ENCODE peak calls at places on chromosomes 4 and X, in eight cellular contexts. One of them, this sample, is unnamed.

GRCh38 chr4:185587444-185588161 is 52.3 kb upstream of the PDLIM3 start:
- DNase-seq in esophagus squamous epithelium: no peak
- DNase-seq in prostate gland: no peak
- DNase-seq in GM12892: peak
- DNase-seq in heart left ventricle: no peak
- DNase-seq in transverse colon: peak
- DNase-seq in gastrocnemius medialis: no peak
- DNase-seq in adrenal gland: no peak
- DNase-seq in this sample: no peak

GRCh38 chr4:61408861-61409260 is 208.7 kb downstream of the ADGRL3 start:
- DNase-seq in esophagus squamous epithelium: no peak
- DNase-seq in prostate gland: no peak
- DNase-seq in GM12892: no peak
- DNase-seq in heart left ventricle: no peak
- DNase-seq in transverse colon: no peak
- DNase-seq in gastrocnemius medialis: no peak
- DNase-seq in adrenal gland: no peak
- DNase-seq in this sample: no peak

GRCh38 chrX:19566359-19567141 is 51.2 kb upstream of the MAP3K15 start:
- DNase-seq in esophagus squamous epithelium: no peak
- DNase-seq in prostate gland: no peak
- DNase-seq in GM12892: no peak
- DNase-seq in heart left ventricle: no peak
- DNase-seq in transverse colon: peak
- DNase-seq in gastrocnemius medialis: no peak
- DNase-seq in adrenal gland: no peak
- DNase-seq in this sample: peak

GRCh38 chr4:127632420-127633403 is at the start of gene INTU:
- DNase-seq in esophagus squamous epithelium: peak
- DNase-seq in prostate gland: peak
- DNase-seq in GM12892: no peak
- DNase-seq in heart left ventricle: peak
- DNase-seq in transverse colon: peak
- DNase-seq in gastrocnemius medialis: peak
- DNase-seq in adrenal gland: peak
- DNase-seq in this sample: peak

GRCh38 chrX:77447339-77448149 is at the start of gene FGF16:
- DNase-seq in esophagus squamous epithelium: no peak
- DNase-seq in prostate gland: no peak
- DNase-seq in GM12892: peak
- DNase-seq in heart left ventricle: no peak
- DNase-seq in transverse colon: no peak
- DNase-seq in gastrocnemius medialis: no peak
- DNase-seq in adrenal gland: no peak
- DNase-seq in this sample: peak

GRCh38 chrX:39813631-39814246 is 284.0 kb downstream of the BCOR start:
- DNase-seq in esophagus squamous epithelium: no peak
- DNase-seq in prostate gland: peak
- DNase-seq in GM12892: no peak
- DNase-seq in heart left ventricle: peak
- DNase-seq in transverse colon: peak
- DNase-seq in gastrocnemius medialis: peak
- DNase-seq in adrenal gland: peak
- DNase-seq in this sample: no peak

GRCh38 chr4:164904336-164904735 is 27.4 kb downstream of the APELA start:
- DNase-seq in esophagus squamous epithelium: no peak
- DNase-seq in prostate gland: no peak
- DNase-seq in GM12892: no peak
- DNase-seq in heart left ventricle: no peak
- DNase-seq in transverse colon: no peak
- DNase-seq in gastrocnemius medialis: no peak
- DNase-seq in adrenal gland: no peak
- DNase-seq in this sample: no peak

GRCh38 chr4:36392049-36392448 is 110.6 kb downstream of the DTHD1 start:
- DNase-seq in esophagus squamous epithelium: no peak
- DNase-seq in prostate gland: no peak
- DNase-seq in GM12892: no peak
- DNase-seq in heart left ventricle: no peak
- DNase-seq in transverse colon: no peak
- DNase-seq in gastrocnemius medialis: no peak
- DNase-seq in adrenal gland: no peak
- DNase-seq in this sample: no peak

DNA sequence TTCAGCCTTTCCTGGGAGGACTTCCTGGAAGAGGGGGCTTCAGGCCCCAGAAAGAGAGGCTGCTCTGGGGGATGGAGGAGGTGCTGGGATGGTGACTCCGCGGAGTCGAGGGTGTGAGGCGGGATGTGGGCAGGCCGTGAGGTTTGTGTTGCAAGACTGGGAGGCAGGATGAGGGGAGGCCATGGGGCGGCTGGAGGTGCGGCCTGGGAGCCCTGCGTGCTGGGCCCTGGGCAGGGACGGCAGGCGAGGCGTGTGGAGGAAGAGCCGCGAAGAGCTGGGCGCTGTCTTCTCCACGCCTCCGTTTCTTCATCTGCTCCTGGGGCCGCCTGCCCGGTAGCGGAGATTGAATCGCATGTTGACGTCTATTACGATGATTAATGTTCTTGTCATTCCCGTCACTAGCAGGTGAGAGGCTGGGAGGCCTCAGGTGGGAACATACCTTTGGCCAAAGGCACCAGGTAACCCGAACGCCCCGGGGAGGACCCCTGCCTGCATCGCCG is 854 bp upstream of the FGFRL1 start:
- DNase-seq in esophagus squamous epithelium: peak
- DNase-seq in prostate gland: peak
- DNase-seq in GM12892: no peak
- DNase-seq in heart left ventricle: peak
- DNase-seq in transverse colon: peak
- DNase-seq in gastrocnemius medialis: peak
- DNase-seq in adrenal gland: peak
- DNase-seq in this sample: peak
- TF ChIP-seq POLR2A in esophagus squamous epithelium: no peak
- TF ChIP-seq POLR2A in prostate gland: peak
- TF ChIP-seq POLR2A in GM12892: no peak
- TF ChIP-seq POLR2A in heart left ventricle: no peak
- TF ChIP-seq POLR2A in transverse colon: peak
- TF ChIP-seq POLR2A in gastrocnemius medialis: no peak
- TF ChIP-seq POLR2A in adrenal gland: peak
- TF ChIP-seq POLR2A in this sample: no peak

DNA sequence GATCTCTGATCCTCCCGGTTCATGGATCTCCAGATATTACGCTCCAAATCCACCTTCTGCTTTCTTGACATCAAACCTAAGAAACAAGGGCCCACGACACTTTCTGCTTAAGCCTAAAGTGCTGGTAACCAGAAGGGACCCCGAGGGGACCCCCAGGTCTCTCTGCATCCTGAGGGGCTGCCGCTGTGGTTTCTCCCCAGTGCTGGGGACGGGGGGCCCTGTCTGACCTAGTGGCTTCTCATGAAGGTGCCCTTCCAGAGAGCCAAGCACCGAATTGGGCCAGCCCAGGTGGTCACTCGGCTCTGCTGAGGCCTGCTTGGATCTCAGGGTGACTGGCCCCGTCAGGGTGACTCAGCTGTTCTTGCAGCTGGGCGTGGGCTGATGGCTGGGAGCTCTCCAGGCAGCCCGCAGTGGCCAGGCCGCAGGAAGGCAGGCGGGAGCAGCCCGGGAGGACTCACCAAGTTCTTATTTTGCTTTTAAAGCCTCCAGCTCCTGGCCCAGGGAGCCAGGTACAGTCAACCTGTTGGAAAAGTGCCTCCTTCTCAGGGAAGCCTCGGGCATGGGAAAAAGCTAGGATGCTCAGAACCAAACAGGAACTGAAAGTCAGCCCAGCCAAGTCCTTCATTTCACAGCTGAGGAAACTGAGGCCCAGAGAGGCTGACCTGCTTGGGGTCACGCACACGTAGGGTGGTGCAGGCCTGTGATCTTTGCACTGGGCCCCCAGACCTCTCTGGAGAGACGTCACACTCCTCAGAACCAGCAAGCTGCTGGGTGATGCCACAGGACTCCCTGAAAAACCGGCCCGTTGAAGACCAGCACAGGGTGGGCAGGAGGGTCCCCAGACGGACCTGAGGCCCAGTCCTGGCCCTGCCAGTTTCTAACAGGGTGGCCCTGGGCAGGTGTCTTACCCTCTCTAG is 16.7 kb downstream of the BLOC1S4 start:
- DNase-seq in esophagus squamous epithelium: no peak
- DNase-seq in prostate gland: no peak
- DNase-seq in GM12892: no peak
- DNase-seq in heart left ventricle: peak
- DNase-seq in transverse colon: peak
- DNase-seq in gastrocnemius medialis: peak
- DNase-seq in adrenal gland: peak
- DNase-seq in this sample: peak
- TF ChIP-seq POLR2A in esophagus squamous epithelium: no peak
- TF ChIP-seq POLR2A in prostate gland: no peak
- TF ChIP-seq POLR2A in GM12892: no peak
- TF ChIP-seq POLR2A in heart left ventricle: no peak
- TF ChIP-seq POLR2A in transverse colon: no peak
- TF ChIP-seq POLR2A in gastrocnemius medialis: no peak
- TF ChIP-seq POLR2A in adrenal gland: peak
- TF ChIP-seq POLR2A in this sample: peak

DNA sequence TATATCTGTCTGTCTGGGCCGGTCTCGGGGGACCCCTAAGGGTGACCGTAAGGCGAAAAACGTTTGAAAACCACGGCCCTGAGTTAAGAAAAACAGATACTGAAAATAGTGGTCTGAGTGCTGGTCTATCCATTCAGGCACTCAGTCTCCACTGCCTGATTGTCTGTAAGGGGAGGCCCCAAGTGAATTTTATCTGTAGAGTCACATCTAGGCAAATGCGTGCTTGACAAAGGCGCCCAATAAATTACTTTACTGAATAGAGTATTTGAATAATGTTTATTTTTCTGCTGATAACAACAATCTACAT is 461 bp downstream of the HNRNPH2 start:
- DNase-seq in esophagus squamous epithelium: no peak
- DNase-seq in prostate gland: no peak
- DNase-seq in GM12892: no peak
- DNase-seq in heart left ventricle: no peak
- DNase-seq in transverse colon: no peak
- DNase-seq in gastrocnemius medialis: no peak
- DNase-seq in adrenal gland: no peak
- DNase-seq in this sample: peak
- TF ChIP-seq POLR2A in esophagus squamous epithelium: no peak
- TF ChIP-seq POLR2A in prostate gland: no peak
- TF ChIP-seq POLR2A in GM12892: peak
- TF ChIP-seq POLR2A in heart left ventricle: no peak
- TF ChIP-seq POLR2A in transverse colon: no peak
- TF ChIP-seq POLR2A in gastrocnemius medialis: no peak
- TF ChIP-seq POLR2A in adrenal gland: no peak
- TF ChIP-seq POLR2A in this sample: no peak

DNA sequence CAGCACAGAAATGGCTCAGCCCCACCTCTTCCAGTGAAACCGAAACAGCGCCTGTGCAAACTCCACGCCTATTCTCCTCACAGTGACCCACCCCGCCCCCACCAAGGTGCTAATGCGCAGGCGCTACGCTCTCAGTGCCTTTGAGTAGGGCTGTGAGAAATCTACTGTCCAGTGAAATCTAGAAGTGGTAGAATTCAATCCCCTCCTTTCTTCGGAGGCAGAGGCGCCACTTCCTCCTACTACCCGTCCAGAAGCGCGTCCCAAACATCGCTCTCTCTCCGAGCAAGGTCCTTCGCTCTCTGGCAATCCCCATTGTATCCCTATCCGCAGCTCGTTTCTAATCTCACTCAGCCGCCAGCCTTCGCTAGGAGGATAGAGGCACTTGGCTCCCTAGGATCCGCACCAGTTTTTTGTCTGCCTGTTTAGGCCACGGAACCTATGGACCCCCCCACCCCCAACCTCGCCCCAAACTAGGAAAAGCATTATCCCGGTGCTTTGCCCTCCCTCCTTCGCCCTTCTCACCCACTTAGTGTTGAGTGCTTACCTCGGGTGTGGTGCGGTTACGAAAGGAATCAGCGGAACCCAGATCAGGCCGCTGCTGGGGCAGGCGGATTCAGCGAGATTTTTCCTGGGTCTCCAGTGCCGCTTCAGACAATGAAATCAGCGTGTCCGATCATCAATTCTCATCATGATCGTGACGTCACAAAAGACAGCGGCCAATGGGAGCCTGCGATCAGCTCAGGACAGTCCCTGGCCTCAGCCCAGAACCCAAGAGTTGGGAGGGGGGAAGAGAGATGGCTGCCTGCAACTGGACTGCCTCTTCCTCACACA is at the start of gene HDX:
- DNase-seq in esophagus squamous epithelium: no peak
- DNase-seq in prostate gland: peak
- DNase-seq in GM12892: peak
- DNase-seq in heart left ventricle: peak
- DNase-seq in transverse colon: peak
- DNase-seq in gastrocnemius medialis: peak
- DNase-seq in adrenal gland: peak
- DNase-seq in this sample: peak
- TF ChIP-seq POLR2A in esophagus squamous epithelium: peak
- TF ChIP-seq POLR2A in prostate gland: peak
- TF ChIP-seq POLR2A in GM12892: peak
- TF ChIP-seq POLR2A in heart left ventricle: no peak
- TF ChIP-seq POLR2A in transverse colon: peak
- TF ChIP-seq POLR2A in gastrocnemius medialis: peak
- TF ChIP-seq POLR2A in adrenal gland: peak
- TF ChIP-seq POLR2A in this sample: no peak

This sample was measured in erythroblast.